ENCODE peak calls at places on chromosomes 1 and 21, in seven cellular contexts. Q is HCT116, N is H1, W is K562, E is HepG2, I is SK-N-SH, O is GM12878. X is an unnamed sample.

GRCh38 chr1:26225033-26225831 is 8.8 kb upstream of the CEP85 start:
- DNase-seq in E (peak), I (peak), W (no peak), O (no peak), Q (no peak), N (no peak), X (no peak)

GRCh38 chr1:113073457-113073950 is 506 bp downstream of the LRIG2 start:
- DNase-seq in Q (no peak), O (no peak), E (peak), N (peak), I (peak), W (peak), X (no peak)

GRCh38 chr1:108129999-108130398 is 70.1 kb downstream of the SLC25A24 start:
- DNase-seq in O (no peak), Q (no peak), E (no peak), N (no peak), I (no peak), W (no peak), X (no peak)

GRCh38 chr1:65163193-65163805 is 15.3 kb downstream of the AK4 start:
- DNase-seq in E (no peak), I (no peak), N (no peak), W (no peak), O (no peak), Q (no peak), X (no peak)

GRCh38 chr21:16422702-16423101 is 692.9 kb downstream of the USP25 start:
- DNase-seq in W (no peak), O (no peak), N (no peak), I (no peak), E (no peak), Q (no peak), X (no peak)

GRCh38 chr1:112722601-112723510 is 7.7 kb upstream of the PPM1J start:
- DNase-seq in I (no peak), W (no peak), E (no peak), Q (no peak), N (no peak), O (no peak), X (no peak)

GRCh38 chr1:72435025-72435424 is 152.7 kb upstream of the NEGR1 start:
- DNase-seq in Q (no peak), N (no peak), I (no peak), O (no peak), E (no peak), W (no peak), X (no peak)

GRCh38 chr1:209527372-209527771 is 56.1 kb upstream of the CAMK1G start:
- DNase-seq in Q (no peak), N (no peak), O (no peak), E (no peak), W (no peak), I (no peak), X (no peak)

GRCh38 chr1:229843627-229844238 is 217.7 kb downstream of the URB2 start:
- DNase-seq in O (no peak), E (peak), N (no peak), Q (peak), W (no peak), I (no peak), X (peak)

GRCh38 chr1:45522324-45523104 is 830 bp upstream of the PRDX1 start:
- DNase-seq in E (no peak), I (no peak), Q (peak), O (no peak), W (no peak), N (no peak), X (no peak)

GRCh38 chr1:170665625-170666024 is 1.7 kb downstream of the PRRX1 start:
- DNase-seq in I (no peak), Q (no peak), O (no peak), W (no peak), N (no peak), E (no peak), X (no peak)

GRCh38 chr1:199283814-199284213 is 645.0 kb downstream of the PTPRC start:
- DNase-seq in N (no peak), W (no peak), I (no peak), O (no peak), Q (no peak), E (no peak), X (no peak)

GRCh38 chr1:205959789-205960188 is 16.5 kb upstream of the SLC26A9 start:
- DNase-seq in N (no peak), E (no peak), Q (no peak), O (no peak), I (no peak), W (no peak), X (no peak)

GRCh38 chr1:181178241-181178640 is 89.7 kb downstream of the IER5 start:
- DNase-seq in O (no peak), W (no peak), E (no peak), Q (no peak), N (no peak), I (peak), X (no peak)

GRCh38 chr1:1168156-1168450 is 5.6 kb upstream of the TTLL10 start:
- DNase-seq in E (no peak), Q (no peak), N (no peak), O (no peak), I (no peak), W (no peak), X (no peak)

GRCh38 chr1:227315500-227316346 is 2.6 kb downstream of the CDC42BPA start:
- DNase-seq in W (no peak), I (no peak), E (peak), Q (no peak), O (no peak), N (no peak), X (peak)

GRCh38 chr21:38994014-38994413 is 188.3 kb downstream of the ETS2 start:
- DNase-seq in W (no peak), E (no peak), N (no peak), O (no peak), Q (no peak), I (no peak), X (no peak)

GRCh38 chr1:153663211-153663610 is 4.7 kb downstream of the SNAPIN start:
- DNase-seq in O (no peak), Q (no peak), N (no peak), I (no peak), W (no peak), E (no peak), X (no peak)

GRCh38 chr21:35086357-35086756 is 37.3 kb upstream of the RUNX1 start:
- DNase-seq in O (no peak), E (no peak), Q (no peak), I (no peak), N (no peak), W (no peak), X (no peak)

GRCh38 chr1:114340906-114341698 is 169.9 kb downstream of the TRIM33 start:
- DNase-seq in Q (no peak), N (no peak), W (no peak), I (no peak), O (no peak), E (no peak), X (no peak)

GRCh38 chr1:179822107-179822506 is 55.5 kb downstream of the TOR1AIP2 start:
- DNase-seq in W (no peak), Q (no peak), O (no peak), I (no peak), E (no peak), N (no peak), X (no peak)

GRCh38 chr21:44492572-44493385 is 37.5 kb downstream of the LRRC3 start:
- DNase-seq in I (no peak), W (no peak), N (no peak), E (no peak), O (no peak), Q (no peak), X (no peak)

GRCh38 chr1:184276416-184276815 is 110.4 kb upstream of the C1orf21 start:
- DNase-seq in I (no peak), O (no peak), Q (no peak), W (no peak), N (no peak), E (no peak), X (no peak)

GRCh38 chr1:186482661-186483255 is 21.8 kb upstream of the PDC start:
- DNase-seq in Q (peak), E (peak), W (peak), N (no peak), O (peak), I (peak), X (peak)

GRCh38 chr1:6393400-6394187 is at the start of gene ACOT7:
- DNase-seq in E (peak), O (peak), I (peak), Q (peak), N (no peak), W (peak), X (peak)

GRCh38 chr1:200143347-200143746 is 115.8 kb downstream of the NR5A2 start:
- DNase-seq in I (no peak), N (no peak), O (no peak), W (no peak), Q (no peak), E (no peak), X (no peak)

GRCh38 chr1:147807405-147807804 is 47.0 kb upstream of the GJA5 start:
- DNase-seq in O (no peak), W (no peak), I (no peak), E (no peak), Q (no peak), N (no peak), X (no peak)

GRCh38 chr21:45154511-45155508 is 80.4 kb downstream of the ADARB1 start:
- DNase-seq in W (no peak), Q (no peak), I (peak), O (no peak), E (no peak), N (peak), X (no peak)

GRCh38 chr1:27658951-27659496 is 13.0 kb downstream of the IFI6 start:
- DNase-seq in I (no peak), O (peak), N (no peak), E (no peak), Q (no peak), W (no peak), X (no peak)

GRCh38 chr1:47213230-47213676 is 18.8 kb downstream of the TAL1 start:
- DNase-seq in W (peak), E (no peak), N (no peak), O (no peak), I (no peak), Q (no peak), X (no peak)

GRCh38 chr21:24895885-24896734 is 711.2 kb downstream of the MRPL39 start:
- DNase-seq in N (no peak), Q (no peak), I (peak), W (no peak), O (peak), E (no peak), X (no peak)

GRCh38 chr1:154846921-154847442 is 23.1 kb downstream of the KCNN3 start:
- DNase-seq in E (no peak), I (no peak), Q (no peak), O (no peak), N (no peak), W (no peak), X (no peak)

GRCh38 chr1:54407201-54407956 is 1.2 kb upstream of the SSBP3 start:
- DNase-seq in E (peak), O (peak), N (no peak), W (peak), I (peak), Q (peak), X (peak)
- TF ChIP-seq JUND in E (no peak), O (no peak), N (no peak), W (peak), I (peak), Q (no peak), X (no peak)

GRCh38 chr1:204466416-204467405 is 27.9 kb downstream of the PIK3C2B start:
- DNase-seq in I (no peak), W (no peak), E (no peak), Q (no peak), N (no peak), O (no peak), X (no peak)
- TF ChIP-seq JUND in I (no peak), W (no peak), E (no peak), Q (no peak), N (no peak), O (no peak), X (no peak)

GRCh38 chr1:109818351-109819325 is 54.9 kb upstream of the EPS8L3 start:
- DNase-seq in N (no peak), E (peak), O (no peak), W (peak), I (peak), Q (no peak), X (peak)
- TF ChIP-seq JUND in N (no peak), E (no peak), O (no peak), W (no peak), I (no peak), Q (no peak), X (no peak)

GRCh38 chr1:173431663-173432045 is 45.5 kb upstream of the PRDX6 start:
- DNase-seq in I (no peak), W (no peak), O (no peak), E (no peak), Q (no peak), N (no peak), X (no peak)

GRCh38 chr1:173427146-173428054 is 49.7 kb upstream of the PRDX6 start:
- DNase-seq in O (no peak), W (no peak), N (no peak), I (no peak), Q (no peak), E (no peak), X (no peak)

GRCh38 chr1:173432331-173432730 is 44.8 kb upstream of the PRDX6 start:
- DNase-seq in I (no peak), Q (no peak), N (no peak), W (no peak), O (no peak), E (no peak), X (no peak)

GRCh38 chr1:173430707-173431662 is 46.1 kb upstream of the PRDX6 start:
- DNase-seq in Q (peak), E (peak), N (peak), I (peak), O (no peak), W (peak), X (peak)

DNA sequence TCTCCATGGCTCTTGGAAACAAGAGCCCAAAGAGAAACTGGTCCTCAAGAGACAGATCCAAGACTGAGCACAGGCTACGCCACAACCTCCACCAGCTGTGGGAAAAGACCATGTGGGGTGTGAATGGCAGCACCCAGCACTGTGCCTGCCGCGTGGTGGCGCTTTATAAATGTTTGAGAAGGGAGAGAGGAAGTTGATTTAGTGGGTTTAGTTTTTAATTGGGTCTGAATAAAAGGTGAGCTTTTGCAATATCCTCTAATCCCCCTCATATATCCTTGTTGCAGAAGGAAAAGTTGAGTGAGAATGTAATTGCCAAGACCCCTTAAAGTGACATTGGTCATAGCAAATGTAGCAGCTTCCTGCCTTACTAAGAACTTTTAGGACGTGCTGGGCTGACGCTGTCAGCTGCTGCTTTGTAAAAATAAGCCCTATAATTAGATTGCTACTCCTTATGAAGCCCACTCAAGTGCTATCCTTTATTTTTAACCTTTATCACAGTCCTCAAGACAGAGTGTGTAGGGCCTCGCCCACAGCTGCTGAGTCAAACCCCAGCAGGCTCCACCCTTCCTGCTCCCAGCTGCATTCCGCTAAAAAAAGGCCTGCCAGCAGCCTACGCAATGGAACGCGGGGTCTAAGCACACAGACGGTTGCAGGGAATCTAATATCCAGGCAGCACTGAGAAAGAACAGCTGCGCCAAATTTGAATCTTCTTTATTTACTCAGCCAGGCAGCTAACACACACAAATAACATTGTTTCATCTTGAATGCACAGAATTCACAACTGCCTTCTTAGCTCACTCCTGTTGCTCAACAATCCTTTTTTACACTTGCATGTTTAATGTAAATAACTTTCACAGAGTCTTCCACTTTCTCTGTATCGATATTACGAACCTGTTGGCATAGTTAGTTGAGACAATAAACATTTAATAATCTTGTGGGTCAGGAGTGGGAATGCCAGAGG is 47.3 kb upstream of the PRDX6 start:
- DNase-seq in E (peak), Q (peak), I (no peak), O (no peak), W (peak), N (peak), X (no peak)
- TF ChIP-seq JUND in E (no peak), Q (peak), I (no peak), O (no peak), W (peak), N (no peak), X (no peak)

DNA sequence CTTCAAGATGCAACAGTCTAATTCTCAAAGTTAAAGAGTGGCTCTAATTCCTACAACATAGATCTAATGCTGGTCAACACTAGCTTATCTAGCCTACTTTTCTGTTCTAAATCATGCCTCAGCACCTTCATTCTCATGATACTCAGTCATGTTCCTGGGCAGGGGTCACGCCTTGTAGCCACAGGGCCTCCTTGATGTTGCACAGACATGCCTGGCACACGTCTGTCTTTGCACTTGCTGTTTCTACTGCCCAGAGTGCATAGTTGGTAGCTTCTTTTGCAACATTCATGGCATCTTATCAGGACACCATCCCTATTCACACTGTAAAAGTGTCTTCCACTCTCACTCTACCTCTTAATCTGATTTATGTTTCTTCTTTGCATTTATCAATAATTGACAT is 76.6 kb downstream of the TBX15 start:
- DNase-seq in N (no peak), I (no peak), O (no peak), W (no peak), Q (no peak), E (no peak), X (no peak)
- TF ChIP-seq JUND in N (no peak), I (no peak), O (no peak), W (no peak), Q (no peak), E (no peak), X (no peak)

GRCh38 chr1:41282679-41283317 is 40.7 kb upstream of the SCMH1 start:
- DNase-seq in N (peak), E (peak), O (no peak), I (peak), Q (peak), W (peak), X (peak)
- TF ChIP-seq JUND in N (no peak), E (no peak), O (no peak), I (no peak), Q (no peak), W (no peak), X (no peak)

GRCh38 chr1:168788262-168788661 is 59.3 kb upstream of the DPT start:
- DNase-seq in O (no peak), E (no peak), W (no peak), Q (no peak), I (no peak), N (no peak), X (no peak)

GRCh38 chr1:168783831-168784230 is 54.8 kb upstream of the DPT start:
- DNase-seq in N (no peak), Q (no peak), O (no peak), W (no peak), E (no peak), I (no peak), X (peak)

GRCh38 chr1:168782731-168783130 is 53.7 kb upstream of the DPT start:
- DNase-seq in W (no peak), N (no peak), Q (no peak), E (no peak), I (no peak), O (no peak), X (no peak)

GRCh38 chr1:168786476-168787330 is 57.7 kb upstream of the DPT start:
- DNase-seq in O (no peak), E (no peak), I (no peak), Q (no peak), W (no peak), N (no peak), X (no peak)

GRCh38 chr1:168783424-168783823 is 54.4 kb upstream of the DPT start:
- DNase-seq in O (no peak), I (no peak), Q (no peak), N (no peak), W (no peak), E (no peak), X (no peak)
- TF ChIP-seq JUND in O (no peak), I (no peak), Q (no peak), N (no peak), W (no peak), E (no peak), X (no peak)

GRCh38 chr1:225835752-225836151 is 25.8 kb downstream of the EPHX1 start:
- DNase-seq in E (no peak), W (no peak), O (no peak), Q (no peak), I (no peak), N (no peak), X (no peak)
- TF ChIP-seq JUND in E (no peak), W (no peak), O (no peak), Q (no peak), I (no peak), N (no peak), X (no peak)

X was measured in T47D.